ENCODE peak calls at places on chromosomes 13 and 19, in eight cellular contexts. One of them, this sample, is unnamed.

GRCh38 chr19:28063702-28064101 is 1149.2 kb downstream of the UQCRFS1 start:
- DNase-seq in lung: peak
- DNase-seq in NCI-H2107: no peak
- DNase-seq in NB4: no peak
- DNase-seq in epithelial cell of esophagus: no peak
- DNase-seq in T-helper 2 cell: no peak
- DNase-seq in neural crest cell: no peak
- DNase-seq in stimulated activated CD8-positive, alpha-beta memory T cell treated with anti-CD3 and anti-CD28 coated beads, Interleukin-4, amount 100 ng/mL, for 24 hours: no peak
- DNase-seq in this sample: no peak

GRCh38 chr13:75633285-75633684 is 2.8 kb upstream of the LMO7 start:
- DNase-seq in lung: no peak
- DNase-seq in T-helper 2 cell: no peak
- DNase-seq in stimulated activated CD8-positive, alpha-beta memory T cell treated with anti-CD3 and anti-CD28 coated beads, Interleukin-4, amount 100 ng/mL, for 24 hours: no peak
- DNase-seq in epithelial cell of esophagus: no peak
- DNase-seq in neural crest cell: no peak
- DNase-seq in NCI-H2107: no peak
- DNase-seq in NB4: no peak
- DNase-seq in this sample: no peak

GRCh38 chr19:36207605-36208252 is 6.7 kb downstream of the ZNF565 start:
- DNase-seq in T-helper 2 cell: no peak
- DNase-seq in lung: no peak
- DNase-seq in NB4: no peak
- DNase-seq in NCI-H2107: no peak
- DNase-seq in stimulated activated CD8-positive, alpha-beta memory T cell treated with anti-CD3 and anti-CD28 coated beads, Interleukin-4, amount 100 ng/mL, for 24 hours: no peak
- DNase-seq in neural crest cell: no peak
- DNase-seq in epithelial cell of esophagus: no peak
- DNase-seq in this sample: no peak

GRCh38 chr19:13881231-13881691 is 4.3 kb downstream of the NANOS3 start:
- DNase-seq in epithelial cell of esophagus: no peak
- DNase-seq in NB4: peak
- DNase-seq in lung: no peak
- DNase-seq in T-helper 2 cell: no peak
- DNase-seq in neural crest cell: peak
- DNase-seq in stimulated activated CD8-positive, alpha-beta memory T cell treated with anti-CD3 and anti-CD28 coated beads, Interleukin-4, amount 100 ng/mL, for 24 hours: no peak
- DNase-seq in NCI-H2107: no peak
- DNase-seq in this sample: no peak

GRCh38 chr13:35818577-35819165 is 312.5 kb downstream of the DCLK1 start:
- DNase-seq in lung: no peak
- DNase-seq in epithelial cell of esophagus: peak
- DNase-seq in NB4: peak
- DNase-seq in stimulated activated CD8-positive, alpha-beta memory T cell treated with anti-CD3 and anti-CD28 coated beads, Interleukin-4, amount 100 ng/mL, for 24 hours: no peak
- DNase-seq in NCI-H2107: no peak
- DNase-seq in neural crest cell: no peak
- DNase-seq in T-helper 2 cell: no peak
- DNase-seq in this sample: no peak

GRCh38 chr19:17125728-17126677 is 50.4 kb downstream of the MYO9B start:
- DNase-seq in T-helper 2 cell: peak
- DNase-seq in NB4: peak
- DNase-seq in lung: peak
- DNase-seq in neural crest cell: no peak
- DNase-seq in epithelial cell of esophagus: no peak
- DNase-seq in NCI-H2107: no peak
- DNase-seq in stimulated activated CD8-positive, alpha-beta memory T cell treated with anti-CD3 and anti-CD28 coated beads, Interleukin-4, amount 100 ng/mL, for 24 hours: peak
- DNase-seq in this sample: peak

GRCh38 chr13:114124921-114125320 is 7.5 kb downstream of the RASA3 start:
- DNase-seq in T-helper 2 cell: peak
- DNase-seq in NCI-H2107: no peak
- DNase-seq in stimulated activated CD8-positive, alpha-beta memory T cell treated with anti-CD3 and anti-CD28 coated beads, Interleukin-4, amount 100 ng/mL, for 24 hours: no peak
- DNase-seq in neural crest cell: no peak
- DNase-seq in epithelial cell of esophagus: peak
- DNase-seq in NB4: peak
- DNase-seq in lung: no peak
- DNase-seq in this sample: no peak

GRCh38 chr19:982567-983170 is 1.5 kb upstream of the WDR18 start:
- DNase-seq in lung: peak
- DNase-seq in NCI-H2107: no peak
- DNase-seq in epithelial cell of esophagus: peak
- DNase-seq in T-helper 2 cell: peak
- DNase-seq in neural crest cell: peak
- DNase-seq in stimulated activated CD8-positive, alpha-beta memory T cell treated with anti-CD3 and anti-CD28 coated beads, Interleukin-4, amount 100 ng/mL, for 24 hours: peak
- DNase-seq in NB4: peak
- DNase-seq in this sample: peak

GRCh38 chr19:28705008-28705407 is 507.9 kb downstream of the UQCRFS1 start:
- DNase-seq in stimulated activated CD8-positive, alpha-beta memory T cell treated with anti-CD3 and anti-CD28 coated beads, Interleukin-4, amount 100 ng/mL, for 24 hours: no peak
- DNase-seq in NCI-H2107: no peak
- DNase-seq in NB4: no peak
- DNase-seq in lung: no peak
- DNase-seq in epithelial cell of esophagus: peak
- DNase-seq in T-helper 2 cell: no peak
- DNase-seq in neural crest cell: no peak
- DNase-seq in this sample: no peak

GRCh38 chr19:7679017-7679720 is 1.5 kb upstream of the TRAPPC5 start:
- DNase-seq in NCI-H2107: no peak
- DNase-seq in stimulated activated CD8-positive, alpha-beta memory T cell treated with anti-CD3 and anti-CD28 coated beads, Interleukin-4, amount 100 ng/mL, for 24 hours: peak
- DNase-seq in epithelial cell of esophagus: peak
- DNase-seq in lung: no peak
- DNase-seq in NB4: peak
- DNase-seq in neural crest cell: no peak
- DNase-seq in T-helper 2 cell: peak
- DNase-seq in this sample: peak

GRCh38 chr19:49553451-49554271 is 25.9 kb downstream of the RCN3 start:
- DNase-seq in NB4: no peak
- DNase-seq in T-helper 2 cell: no peak
- DNase-seq in epithelial cell of esophagus: peak
- DNase-seq in stimulated activated CD8-positive, alpha-beta memory T cell treated with anti-CD3 and anti-CD28 coated beads, Interleukin-4, amount 100 ng/mL, for 24 hours: no peak
- DNase-seq in NCI-H2107: no peak
- DNase-seq in neural crest cell: no peak
- DNase-seq in lung: no peak
- DNase-seq in this sample: no peak

GRCh38 chr19:47537493-47537892 is 22.6 kb upstream of the NAPA start:
- DNase-seq in lung: no peak
- DNase-seq in stimulated activated CD8-positive, alpha-beta memory T cell treated with anti-CD3 and anti-CD28 coated beads, Interleukin-4, amount 100 ng/mL, for 24 hours: no peak
- DNase-seq in epithelial cell of esophagus: no peak
- DNase-seq in neural crest cell: no peak
- DNase-seq in T-helper 2 cell: no peak
- DNase-seq in NB4: no peak
- DNase-seq in NCI-H2107: no peak
- DNase-seq in this sample: no peak

GRCh38 chr13:50801087-50801931 is 42.2 kb downstream of the DLEU7 start:
- DNase-seq in neural crest cell: peak
- DNase-seq in stimulated activated CD8-positive, alpha-beta memory T cell treated with anti-CD3 and anti-CD28 coated beads, Interleukin-4, amount 100 ng/mL, for 24 hours: peak
- DNase-seq in epithelial cell of esophagus: peak
- DNase-seq in NCI-H2107: peak
- DNase-seq in lung: peak
- DNase-seq in T-helper 2 cell: peak
- DNase-seq in NB4: peak
- DNase-seq in this sample: peak

GRCh38 chr19:12996542-12997094 is 1.3 kb downstream of the NFIX start:
- DNase-seq in NCI-H2107: no peak
- DNase-seq in lung: no peak
- DNase-seq in NB4: no peak
- DNase-seq in neural crest cell: no peak
- DNase-seq in epithelial cell of esophagus: no peak
- DNase-seq in T-helper 2 cell: no peak
- DNase-seq in stimulated activated CD8-positive, alpha-beta memory T cell treated with anti-CD3 and anti-CD28 coated beads, Interleukin-4, amount 100 ng/mL, for 24 hours: no peak
- DNase-seq in this sample: no peak

GRCh38 chr19:31499826-31500539 is 150.7 kb upstream of the TSHZ3 start:
- DNase-seq in T-helper 2 cell: no peak
- DNase-seq in NB4: no peak
- DNase-seq in lung: peak
- DNase-seq in neural crest cell: no peak
- DNase-seq in stimulated activated CD8-positive, alpha-beta memory T cell treated with anti-CD3 and anti-CD28 coated beads, Interleukin-4, amount 100 ng/mL, for 24 hours: no peak
- DNase-seq in NCI-H2107: no peak
- DNase-seq in epithelial cell of esophagus: no peak
- DNase-seq in this sample: no peak

GRCh38 chr19:46442808-46443450 is 14.2 kb upstream of the PNMA8C start:
- DNase-seq in neural crest cell: no peak
- DNase-seq in epithelial cell of esophagus: peak
- DNase-seq in T-helper 2 cell: no peak
- DNase-seq in NCI-H2107: no peak
- DNase-seq in NB4: no peak
- DNase-seq in stimulated activated CD8-positive, alpha-beta memory T cell treated with anti-CD3 and anti-CD28 coated beads, Interleukin-4, amount 100 ng/mL, for 24 hours: no peak
- DNase-seq in lung: peak
- DNase-seq in this sample: no peak

GRCh38 chr13:74062933-74063332 is 71.3 kb downstream of the KLF12 start:
- DNase-seq in NCI-H2107: no peak
- DNase-seq in lung: no peak
- DNase-seq in epithelial cell of esophagus: no peak
- DNase-seq in neural crest cell: no peak
- DNase-seq in T-helper 2 cell: no peak
- DNase-seq in NB4: no peak
- DNase-seq in stimulated activated CD8-positive, alpha-beta memory T cell treated with anti-CD3 and anti-CD28 coated beads, Interleukin-4, amount 100 ng/mL, for 24 hours: no peak
- DNase-seq in this sample: no peak

This sample was measured in BE2C.